ENCODE peak calls at places on chromosomes 12 and 14, in ten cellular contexts. One of them, this sample, is unnamed.

GRCh38 chr14:85714046-85714445 is 184.1 kb downstream of the FLRT2 start:
- DNase-seq in thyroid gland: no peak
- DNase-seq in iris pigment epithelial cell: no peak
- DNase-seq in stimulated activated CD8-positive, alpha-beta memory T cell treated with anti-CD3 and anti-CD28 coated beads, Interleukin-4, amount 100 ng/mL, for 1 hour: no peak
- DNase-seq in H7: no peak
- DNase-seq in KG1: no peak
- DNase-seq in T-helper 2 cell: no peak
- DNase-seq in mucosa of gallbladder: no peak
- DNase-seq in A549: no peak
- DNase-seq in memory B cell: no peak
- DNase-seq in this sample: no peak

GRCh38 chr14:82449926-82450325 is 916.3 kb upstream of the SEL1L start:
- DNase-seq in H7: no peak
- DNase-seq in mucosa of gallbladder: no peak
- DNase-seq in KG1: no peak
- DNase-seq in iris pigment epithelial cell: no peak
- DNase-seq in thyroid gland: no peak
- DNase-seq in stimulated activated CD8-positive, alpha-beta memory T cell treated with anti-CD3 and anti-CD28 coated beads, Interleukin-4, amount 100 ng/mL, for 1 hour: no peak
- DNase-seq in A549: no peak
- DNase-seq in memory B cell: no peak
- DNase-seq in T-helper 2 cell: no peak
- DNase-seq in this sample: no peak

GRCh38 chr12:12872139-12872933 is 19.0 kb upstream of the GPRC5A start:
- DNase-seq in memory B cell: no peak
- DNase-seq in H7: peak; percentile 21
- DNase-seq in iris pigment epithelial cell: peak; percentile 86
- DNase-seq in stimulated activated CD8-positive, alpha-beta memory T cell treated with anti-CD3 and anti-CD28 coated beads, Interleukin-4, amount 100 ng/mL, for 1 hour: no peak
- DNase-seq in thyroid gland: no peak
- DNase-seq in KG1: no peak
- DNase-seq in T-helper 2 cell: no peak
- DNase-seq in A549: peak; percentile 95
- DNase-seq in mucosa of gallbladder: peak; percentile 17
- DNase-seq in this sample: no peak

GRCh38 chr14:26170885-26171284 is 426.9 kb downstream of the NOVA1 start:
- DNase-seq in H7: no peak
- DNase-seq in A549: no peak
- DNase-seq in stimulated activated CD8-positive, alpha-beta memory T cell treated with anti-CD3 and anti-CD28 coated beads, Interleukin-4, amount 100 ng/mL, for 1 hour: no peak
- DNase-seq in memory B cell: no peak
- DNase-seq in T-helper 2 cell: no peak
- DNase-seq in iris pigment epithelial cell: no peak
- DNase-seq in mucosa of gallbladder: no peak
- DNase-seq in thyroid gland: no peak
- DNase-seq in KG1: no peak
- DNase-seq in this sample: no peak

GRCh38 chr12:12812163-12812562 is 983 bp upstream of the DDX47 start:
- DNase-seq in T-helper 2 cell: no peak
- DNase-seq in thyroid gland: no peak
- DNase-seq in iris pigment epithelial cell: no peak
- DNase-seq in stimulated activated CD8-positive, alpha-beta memory T cell treated with anti-CD3 and anti-CD28 coated beads, Interleukin-4, amount 100 ng/mL, for 1 hour: no peak
- DNase-seq in A549: peak; percentile 81
- DNase-seq in KG1: no peak
- DNase-seq in mucosa of gallbladder: no peak
- DNase-seq in memory B cell: no peak
- DNase-seq in H7: no peak
- DNase-seq in this sample: no peak

GRCh38 chr12:72296389-72296788 is 24.2 kb downstream of the TRHDE start:
- DNase-seq in T-helper 2 cell: no peak
- DNase-seq in thyroid gland: no peak
- DNase-seq in H7: no peak
- DNase-seq in A549: peak; percentile 49
- DNase-seq in KG1: no peak
- DNase-seq in iris pigment epithelial cell: peak; percentile 85
- DNase-seq in stimulated activated CD8-positive, alpha-beta memory T cell treated with anti-CD3 and anti-CD28 coated beads, Interleukin-4, amount 100 ng/mL, for 1 hour: no peak
- DNase-seq in memory B cell: no peak
- DNase-seq in mucosa of gallbladder: no peak
- DNase-seq in this sample: no peak

GRCh38 chr14:60665178-60665555 is 15.9 kb upstream of the SIX1 start:
- DNase-seq in KG1: no peak
- DNase-seq in H7: no peak
- DNase-seq in thyroid gland: no peak
- DNase-seq in A549: no peak
- DNase-seq in mucosa of gallbladder: no peak
- DNase-seq in T-helper 2 cell: no peak
- DNase-seq in stimulated activated CD8-positive, alpha-beta memory T cell treated with anti-CD3 and anti-CD28 coated beads, Interleukin-4, amount 100 ng/mL, for 1 hour: no peak
- DNase-seq in memory B cell: no peak
- DNase-seq in iris pigment epithelial cell: no peak
- DNase-seq in this sample: no peak

GRCh38 chr12:99455350-99456037 is 192.1 kb upstream of the GARIN6 start:
- DNase-seq in iris pigment epithelial cell: peak; percentile 60
- DNase-seq in memory B cell: no peak
- DNase-seq in T-helper 2 cell: no peak
- DNase-seq in A549: peak; percentile 80
- DNase-seq in H7: no peak
- DNase-seq in KG1: no peak
- DNase-seq in mucosa of gallbladder: no peak
- DNase-seq in stimulated activated CD8-positive, alpha-beta memory T cell treated with anti-CD3 and anti-CD28 coated beads, Interleukin-4, amount 100 ng/mL, for 1 hour: no peak
- DNase-seq in thyroid gland: no peak
- DNase-seq in this sample: no peak

This sample was measured in naive B cell.